ENCODE peak calls at places on chromosomes 6 and 20, in six cellular contexts. S is AG09309, R is activated gamma-delta T cell treated with Interleukin-2 at 50 U/mL for 16 hours, K is GM19239, M is EH, A is KG1. T is an unnamed sample.

GRCh38 chr6:21845018-21845417 is 251.5 kb downstream of the SOX4 start:
- DNase-seq in S (no peak), R (no peak), K (no peak), M (no peak), A (no peak), T (no peak)

GRCh38 chr20:1283522-1284210 is 17.6 kb downstream of the SNPH start:
- DNase-seq in S (no peak), R (no peak), K (no peak), M (no peak), A (no peak), T (no peak)

GRCh38 chr6:109922851-109923250 is 55.3 kb upstream of the GPR6 start:
- DNase-seq in S (no peak), R (no peak), K (no peak), M (no peak), A (no peak), T (no peak)

GRCh38 chr6:33690766-33691165 is 20.7 kb downstream of the UQCC2 start:
- DNase-seq in S (no peak), R (no peak), K (no peak), M (no peak), A (no peak), T (no peak)

GRCh38 chr6:34143884-34144580 is 1.9 kb downstream of the GRM4 start:
- DNase-seq in S (no peak), R (peak), K (no peak), M (peak), A (no peak), T (peak)

GRCh38 chr6:92888316-92888715 is 531.0 kb downstream of the EPHA7 start:
- DNase-seq in S (no peak), R (no peak), K (no peak), M (no peak), A (no peak), T (no peak)

GRCh38 chr6:159961523-159961922 is 7.4 kb upstream of the IGF2R start:
- DNase-seq in S (no peak), R (no peak), K (no peak), M (peak), A (no peak), T (peak)

GRCh38 chr20:35005463-35005961 is 49.8 kb downstream of the MYH7B start:
- DNase-seq in S (no peak), R (no peak), K (no peak), M (no peak), A (no peak), T (no peak)

GRCh38 chr6:90144396-90144795 is 152.2 kb downstream of the BACH2 start:
- DNase-seq in S (no peak), R (no peak), K (no peak), M (no peak), A (no peak), T (no peak)

GRCh38 chr6:16974729-16975359 is 127.0 kb upstream of the STMND1 start:
- DNase-seq in S (no peak), R (no peak), K (no peak), M (no peak), A (no peak), T (no peak)

GRCh38 chr20:37877832-37878772 is 24.8 kb upstream of the VSTM2L start:
- DNase-seq in S (no peak), R (no peak), K (no peak), M (no peak), A (no peak), T (no peak)

GRCh38 chr6:37481793-37482192 is 17.9 kb downstream of the CCDC167 start:
- DNase-seq in S (no peak), R (no peak), K (no peak), M (no peak), A (no peak), T (no peak)

GRCh38 chr20:5056801-5057599 is 55.7 kb upstream of the SLC23A2 start:
- DNase-seq in S (no peak), R (peak), K (peak), M (peak), A (peak), T (peak)

GRCh38 chr20:56566621-56567020 is 33.6 kb downstream of the FAM209B start:
- DNase-seq in S (no peak), R (no peak), K (no peak), M (peak), A (no peak), T (no peak)

GRCh38 chr6:43013020-43013842 is 515 bp downstream of the MEA1 start:
- DNase-seq in S (no peak), R (no peak), K (no peak), M (no peak), A (no peak), T (peak)

GRCh38 chr6:131597448-131597847 is 24.4 kb downstream of the ARG1 start:
- DNase-seq in S (no peak), R (no peak), K (no peak), M (peak), A (no peak), T (peak)

GRCh38 chr20:36126836-36127529 is 27.6 kb upstream of the EPB41L1 start:
- DNase-seq in S (no peak), R (no peak), K (no peak), M (no peak), A (no peak), T (no peak)

GRCh38 chr6:2891768-2892170 is 11.3 kb downstream of the SERPINB9 start:
- DNase-seq in S (no peak), R (no peak), K (no peak), M (no peak), A (no peak), T (no peak)

GRCh38 chr6:131781717-131782116 is 26.1 kb upstream of the ENPP1 start:
- DNase-seq in S (no peak), R (no peak), K (no peak), M (no peak), A (no peak), T (no peak)

GRCh38 chr6:111957623-111958315 is 84.5 kb upstream of the FYN start:
- DNase-seq in S (no peak), R (no peak), K (no peak), M (peak), A (no peak), T (peak)

GRCh38 chr6:151141685-151142084 is 98.1 kb upstream of the AKAP12 start:
- DNase-seq in S (no peak), R (no peak), K (no peak), M (peak), A (no peak), T (peak)

GRCh38 chr6:45474376-45474775 is 96.6 kb upstream of the SUPT3H start:
- DNase-seq in S (no peak), R (no peak), K (no peak), M (no peak), A (no peak), T (no peak)

GRCh38 chr20:59094576-59094975 is 52.0 kb upstream of the PRELID3B start:
- DNase-seq in S (no peak), R (no peak), K (no peak), M (no peak), A (no peak), T (no peak)

GRCh38 chr6:43883698-43884659 is 114.0 kb downstream of the VEGFA start:
- DNase-seq in S (no peak), R (no peak), K (peak), M (no peak), A (no peak), T (no peak)

GRCh38 chr6:96907498-96907897 is 9.8 kb upstream of the NDUFAF4 start:
- DNase-seq in S (no peak), R (no peak), K (no peak), M (peak), A (no peak), T (peak)

T was measured in ELR.